ENCODE peak calls at places on chromosomes 16 and 17, in nine cellular contexts. T is activated CD4-positive, alpha-beta T cell treated with anti-CD3 and anti-CD28 coated beads for 1 hour; Q is activated T-cell treated with anti-CD3 and anti-CD28 coated beads, Interleukin-2, amount 50 U/mL, for 24 hours; F is H54; D is posterior vena cava; C is activated naive CD8-positive, alpha-beta T cell treated with anti-CD3 and anti-CD28 coated beads for 36 hours; J is AG04449; S is neuronal stem cell; L is substantia nigra. A is an unnamed sample.

GRCh38 chr16:10888320-10888937 is 11.4 kb downstream of the CIITA start:
- DNase-seq in T (no peak), Q (no peak), F (no peak), D (no peak), C (no peak), J (no peak), S (no peak), L (no peak), A (no peak)

GRCh38 chr16:62261760-62262159 is 225.5 kb upstream of the CDH8 start:
- DNase-seq in T (no peak), Q (no peak), F (no peak), D (no peak), C (no peak), J (no peak), S (no peak), L (no peak), A (no peak)

GRCh38 chr16:73298562-73298961 is 250.6 kb upstream of the ZFHX3 start:
- DNase-seq in T (no peak), Q (no peak), F (no peak), D (no peak), C (no peak), J (peak; percentile 10), S (no peak), L (no peak), A (peak; percentile 25)

GRCh38 chr17:59327136-59327878 is 4.1 kb upstream of the YPEL2 start:
- DNase-seq in T (no peak), Q (no peak), F (no peak), D (no peak), C (no peak), J (no peak), S (no peak), L (no peak), A (no peak)

GRCh38 chr16:1283296-1283695 is 26.1 kb upstream of the UBE2I start:
- DNase-seq in T (no peak), Q (no peak), F (no peak), D (peak; percentile 78), C (no peak), J (no peak), S (no peak), L (no peak), A (no peak)

GRCh38 chr16:10121496-10121895 is 60.7 kb downstream of the GRIN2A start:
- DNase-seq in T (no peak), Q (no peak), F (no peak), D (no peak), C (no peak), J (peak; percentile 71), S (no peak), L (no peak), A (no peak)

GRCh38 chr17:76512366-76513305 is 11.4 kb upstream of the RHBDF2 start:
- DNase-seq in T (no peak), Q (no peak), F (no peak), D (peak; percentile 66), C (no peak), J (no peak), S (no peak), L (no peak), A (no peak)

GRCh38 chr17:49249292-49249794 is 18.8 kb upstream of the PHOSPHO1 start:
- DNase-seq in T (no peak), Q (no peak), F (peak; percentile 86), D (peak; percentile 81), C (no peak), J (no peak), S (no peak), L (no peak), A (peak; percentile 47)